ENCODE peak calls at places on chromosomes 11 and 22, in eight cellular contexts. Y is NCI-H2029 treated with DMSO at 0.1 percent for 48 hours, E is NCI-H2171, N is head of caudate nucleus, I is AG04450, O is transverse colon, U is cardiac fibroblast, G is NCI-H774. M is an unnamed sample.

GRCh38 chr11:48170840-48171233 is 45.8 kb upstream of the OR4B1 start:
- DNase-seq in Y (no peak), E (no peak), N (no peak), I (no peak), O (no peak), U (peak; percentile 74), G (no peak), M (no peak)

GRCh38 chr11:15967166-15967565 is 389.2 kb downstream of the SOX6 start:
- DNase-seq in Y (no peak), E (no peak), N (no peak), I (no peak), O (peak; percentile 65), U (peak; percentile 69), G (peak; percentile 75), M (peak; percentile 71)

GRCh38 chr22:20244250-20244648 is 23.9 kb downstream of the RTN4R start:
- DNase-seq in Y (no peak), E (no peak), N (no peak), I (no peak), O (no peak), U (no peak), G (no peak), M (no peak)

GRCh38 chr11:32586576-32587190 is 3.1 kb downstream of the EIF3M start:
- DNase-seq in Y (no peak), E (no peak), N (no peak), I (no peak), O (no peak), U (peak; percentile 47), G (no peak), M (peak; percentile 48)

GRCh38 chr22:37549704-37550059 is 10.6 kb upstream of the CDC42EP1 start:
- DNase-seq in Y (no peak), E (no peak), N (peak; percentile 82), I (no peak), O (no peak), U (peak; percentile 52), G (no peak), M (no peak)

GRCh38 chr11:29272019-29272654 is 744.7 kb downstream of the KCNA4 start:
- DNase-seq in Y (no peak), E (no peak), N (no peak), I (no peak), O (no peak), U (peak; percentile 81), G (no peak), M (no peak)

GRCh38 chr22:35726398-35726797 is 8.7 kb downstream of the APOL5 start:
- DNase-seq in Y (no peak), E (no peak), N (no peak), I (no peak), O (no peak), U (no peak), G (no peak), M (no peak)

GRCh38 chr11:43689167-43689566 is 8.6 kb downstream of the HSD17B12 start:
- DNase-seq in Y (no peak), E (no peak), N (no peak), I (no peak), O (no peak), U (no peak), G (no peak), M (no peak)

GRCh38 chr11:67649634-67650540 is 643 bp downstream of the ACY3 start:
- DNase-seq in Y (no peak), E (no peak), N (no peak), I (no peak), O (no peak), U (no peak), G (no peak), M (no peak)

GRCh38 chr11:134224710-134225662 is 515 bp downstream of the VPS26B start:
- DNase-seq in Y (peak; percentile 11), E (peak; percentile 19), N (peak; percentile 73), I (no peak), O (peak; percentile 50), U (peak; percentile 29), G (peak; percentile 18), M (peak; percentile 15)

GRCh38 chr11:23903044-23903704 is 593.7 kb upstream of the LUZP2 start:
- DNase-seq in Y (no peak), E (no peak), N (no peak), I (peak; percentile 83), O (no peak), U (peak; percentile 96), G (no peak), M (no peak)

GRCh38 chr22:30246962-30247376 is 410 bp upstream of the LIF start:
- DNase-seq in Y (no peak), E (no peak), N (no peak), I (no peak), O (peak; percentile 85), U (no peak), G (no peak), M (no peak)

GRCh38 chr11:16028406-16028805 is 327.9 kb downstream of the SOX6 start:
- DNase-seq in Y (no peak), E (no peak), N (no peak), I (no peak), O (no peak), U (peak; percentile 27), G (no peak), M (no peak)

GRCh38 chr11:110362916-110363574 is 66.6 kb upstream of the RDX start:
- DNase-seq in Y (peak; percentile 46), E (no peak), N (peak; percentile 21), I (no peak), O (no peak), U (peak; percentile 37), G (peak; percentile 65), M (peak; percentile 43)

GRCh38 chr22:39303892-39304671 is 15.3 kb downstream of the RPL3 start:
- DNase-seq in Y (no peak), E (no peak), N (no peak), I (no peak), O (no peak), U (no peak), G (no peak), M (no peak)

GRCh38 chr22:39592104-39593060 is 21.8 kb downstream of the CACNA1I start:
- DNase-seq in Y (no peak), E (no peak), N (no peak), I (peak; percentile 45), O (no peak), U (peak; percentile 78), G (no peak), M (no peak)

GRCh38 chr22:42381152-42381551 is 51.1 kb downstream of the NFAM1 start:
- DNase-seq in Y (no peak), E (no peak), N (no peak), I (no peak), O (no peak), U (no peak), G (no peak), M (no peak)

GRCh38 chr22:50192056-50192824 is 6.5 kb downstream of the TRABD start:
- DNase-seq in Y (no peak), E (no peak), N (no peak), I (no peak), O (no peak), U (no peak), G (no peak), M (no peak)

GRCh38 chr11:117443269-117444186 is 115.9 kb downstream of the CEP164 start:
- DNase-seq in Y (peak; percentile 21), E (no peak), N (peak; percentile 83), I (no peak), O (peak; percentile 35), U (peak; percentile 32), G (peak; percentile 45), M (peak; percentile 63)

GRCh38 chr11:44505591-44506054 is 59.8 kb upstream of the CD82 start:
- DNase-seq in Y (no peak), E (no peak), N (no peak), I (no peak), O (no peak), U (peak; percentile 89), G (no peak), M (no peak)

GRCh38 chr11:69836401-69836800 is 17.2 kb upstream of the FGF3 start:
- DNase-seq in Y (no peak), E (no peak), N (no peak), I (no peak), O (no peak), U (no peak), G (no peak), M (no peak)

GRCh38 chr22:22709719-22710445 is 65.5 kb downstream of the GGTLC2 start:
- DNase-seq in Y (no peak), E (no peak), N (no peak), I (no peak), O (no peak), U (no peak), G (no peak), M (no peak)

GRCh38 chr22:39967103-39967829 is 7.1 kb downstream of the TMA7B start:
- DNase-seq in Y (no peak), E (no peak), N (no peak), I (no peak), O (peak; percentile 54), U (peak; percentile 62), G (no peak), M (peak; percentile 43)

GRCh38 chr22:45553333-45554039 is 50.8 kb downstream of the FBLN1 start:
- DNase-seq in Y (peak; percentile 43), E (peak; percentile 47), N (peak; percentile 77), I (peak; percentile 71), O (peak; percentile 73), U (peak; percentile 89), G (peak; percentile 37), M (peak; percentile 59)

GRCh38 chr11:110184466-110184865 is 91.3 kb downstream of the ZC3H12C start:
- DNase-seq in Y (no peak), E (no peak), N (no peak), I (no peak), O (no peak), U (peak; percentile 53), G (no peak), M (no peak)

GRCh38 chr22:43464809-43465208 is 53.0 kb downstream of the MPPED1 start:
- DNase-seq in Y (no peak), E (no peak), N (no peak), I (no peak), O (no peak), U (no peak), G (no peak), M (no peak)

GRCh38 chr11:17699157-17700114 is 19.9 kb upstream of the MYOD1 start:
- DNase-seq in Y (no peak), E (no peak), N (no peak), I (no peak), O (no peak), U (peak; percentile 41), G (no peak), M (no peak)

GRCh38 chr11:19646921-19647320 is 65.7 kb upstream of the NAV2 start:
- DNase-seq in Y (no peak), E (no peak), N (no peak), I (peak; percentile 80), O (no peak), U (peak; percentile 82), G (no peak), M (no peak)

GRCh38 chr11:65290448-65291165 is 24.1 kb upstream of the CDC42EP2 start:
- DNase-seq in Y (no peak), E (no peak), N (peak; percentile 83), I (peak; percentile 99), O (peak; percentile 84), U (peak; percentile 100), G (no peak), M (no peak)

GRCh38 chr11:44349328-44349727 is 39.4 kb upstream of the ALX4 start:
- DNase-seq in Y (no peak), E (no peak), N (no peak), I (no peak), O (no peak), U (no peak), G (no peak), M (no peak)

GRCh38 chr22:28484662-28485061 is 195.0 kb downstream of the TTC28 start:
- DNase-seq in Y (no peak), E (no peak), N (no peak), I (no peak), O (no peak), U (no peak), G (no peak), M (no peak)

GRCh38 chr22:50530857-50531545 is 1.2 kb upstream of the TYMP start:
- DNase-seq in Y (no peak), E (peak; percentile 27), N (no peak), I (no peak), O (peak; percentile 93), U (peak; percentile 85), G (peak; percentile 43), M (peak; percentile 81)

GRCh38 chr11:74696488-74696887 is 34.7 kb downstream of the CHRDL2 start:
- DNase-seq in Y (no peak), E (no peak), N (no peak), I (no peak), O (no peak), U (no peak), G (no peak), M (no peak)

GRCh38 chr22:19878461-19879247 is 24.0 kb upstream of the GNB1L start:
- DNase-seq in Y (no peak), E (no peak), N (no peak), I (no peak), O (no peak), U (peak; percentile 68), G (no peak), M (no peak)